ENCODE peak calls at places on chromosomes 13 and 19, in five cellular contexts. V, L, K, O and E are unnamed samples.

GRCh38 chr19:45171211-45171623 is 6.8 kb downstream of the TRAPPC6A start:
- DNase-seq in L (no peak), K (no peak), V (no peak), O (no peak), E (no peak)

GRCh38 chr13:99981115-99982020 is at the start of gene ZIC2:
- DNase-seq in O (no peak), K (no peak), V (no peak), L (peak), E (no peak)

GRCh38 chr13:59702269-59702668 is 461.5 kb downstream of the DIAPH3 start:
- DNase-seq in L (no peak), K (no peak), V (no peak), O (no peak), E (no peak)

GRCh38 chr19:5667751-5668271 is 12.5 kb downstream of the MICOS13 start:
- DNase-seq in K (no peak), V (no peak), O (no peak), L (peak), E (no peak)

GRCh38 chr19:58237324-58237723 is 8.6 kb downstream of the ZNF544 start:
- DNase-seq in O (no peak), V (no peak), L (no peak), K (no peak), E (no peak)

GRCh38 chr13:97215325-97215724 is 6.8 kb upstream of the MBNL2 start:
- DNase-seq in V (no peak), O (no peak), K (no peak), L (no peak), E (no peak)

GRCh38 chr13:42574435-42575311 is 721 bp downstream of the TNFSF11 start:
- DNase-seq in O (no peak), V (no peak), L (peak), K (no peak), E (peak)

GRCh38 chr13:47890146-47890814 is 110.8 kb downstream of the SUCLA2 start:
- DNase-seq in L (no peak), K (peak), V (no peak), O (no peak), E (no peak)

GRCh38 chr19:39845621-39846175 is 481 bp downstream of the FBL start:
- DNase-seq in O (no peak), K (no peak), L (no peak), V (peak), E (no peak)

GRCh38 chr13:104140557-104140956 is 1074.3 kb upstream of the SLC10A2 start:
- DNase-seq in O (no peak), V (no peak), K (peak), L (no peak), E (no peak)

GRCh38 chr13:32645854-32646253 is 59.6 kb downstream of the PDS5B start:
- DNase-seq in V (peak), O (no peak), K (no peak), L (no peak), E (no peak)

GRCh38 chr13:38539632-38540031 is 147.2 kb upstream of the FREM2 start:
- DNase-seq in L (no peak), V (no peak), K (no peak), O (no peak), E (no peak)

GRCh38 chr13:74794147-74794546 is 659.9 kb upstream of the KLF12 start:
- DNase-seq in K (no peak), V (no peak), L (no peak), O (no peak), E (no peak)

DNA sequence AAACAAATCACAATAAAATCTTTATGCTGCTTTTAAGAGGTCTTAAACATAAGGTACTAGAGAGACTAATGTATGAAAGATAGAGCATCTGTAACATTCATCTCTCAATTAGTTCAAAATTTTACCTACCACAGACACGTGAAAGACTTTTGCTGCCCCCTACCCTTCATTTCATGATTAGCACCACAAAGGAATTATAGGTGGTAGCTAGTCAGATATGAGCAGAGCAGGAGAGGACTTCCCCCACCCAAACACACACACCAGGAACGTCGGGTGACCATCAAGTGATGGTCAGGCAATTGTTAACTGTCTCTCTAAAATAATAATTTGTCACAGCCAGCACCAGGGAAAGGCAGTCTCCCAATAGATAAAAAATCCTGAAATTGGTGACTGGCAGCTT is 1531.7 kb upstream of the SPRY2 start:
- DNase-seq in O (no peak), V (no peak), L (peak), K (no peak), E (no peak)
- TF ChIP-seq CTCF in O (no peak), V (peak), L (peak), K (no peak), E (no peak)

DNA sequence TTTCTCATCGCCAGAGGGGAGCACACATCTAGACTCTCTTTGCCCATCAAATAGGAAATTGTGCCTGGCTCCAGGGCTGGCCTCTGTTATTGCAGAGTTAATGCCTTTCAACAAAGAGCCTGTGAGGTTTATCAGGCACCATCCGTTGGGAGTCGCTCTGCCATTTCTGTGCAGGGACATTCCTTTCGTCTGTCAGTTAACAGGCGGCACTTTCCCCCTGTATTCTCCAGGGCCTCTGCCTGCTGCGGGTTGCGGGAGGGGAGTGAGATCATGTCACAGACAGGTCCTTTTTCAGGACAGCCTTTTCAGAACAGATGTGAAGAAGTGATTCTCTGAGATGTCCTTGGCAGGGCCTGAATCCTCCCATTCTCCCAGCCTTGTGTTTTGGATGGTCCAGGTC is 14.8 kb downstream of the SERP2 start:
- DNase-seq in L (no peak), V (no peak), O (no peak), K (no peak), E (no peak)
- TF ChIP-seq CTCF in L (no peak), V (no peak), O (no peak), K (no peak), E (no peak)

GRCh38 chr13:30319703-30320102 is 12.4 kb upstream of the KATNAL1 start:
- DNase-seq in V (no peak), O (no peak), K (no peak), L (no peak), E (no peak)
- TF ChIP-seq CTCF in V (no peak), O (no peak), K (no peak), L (no peak), E (no peak)

GRCh38 chr19:57167385-57167784 is at the start of gene DUXA:
- DNase-seq in V (no peak), K (no peak), O (no peak), L (no peak), E (no peak)

GRCh38 chr19:57165846-57166245 is 1.4 kb downstream of the DUXA start:
- DNase-seq in L (no peak), O (no peak), K (no peak), V (no peak), E (no peak)

GRCh38 chr19:57171551-57172081 is 4.3 kb upstream of the DUXA start:
- DNase-seq in L (peak), K (peak), O (no peak), V (no peak), E (peak)
- TF ChIP-seq CTCF in L (no peak), K (no peak), O (no peak), V (no peak), E (no peak)

GRCh38 chr19:28291874-28292273 is 921.1 kb downstream of the UQCRFS1 start:
- DNase-seq in K (no peak), V (no peak), O (no peak), L (no peak), E (no peak)

GRCh38 chr19:28289294-28290063 is 923.5 kb downstream of the UQCRFS1 start:
- DNase-seq in K (peak), V (no peak), L (no peak), O (no peak), E (no peak)

GRCh38 chr19:28288850-28289249 is 924.1 kb downstream of the UQCRFS1 start:
- DNase-seq in L (no peak), K (peak), V (no peak), O (no peak), E (no peak)

GRCh38 chr19:28292822-28293500 is 920.0 kb downstream of the UQCRFS1 start:
- DNase-seq in V (no peak), O (no peak), K (no peak), L (peak), E (no peak)

GRCh38 chr19:28290963-28291657 is 921.8 kb downstream of the UQCRFS1 start:
- DNase-seq in V (no peak), L (peak), O (no peak), K (no peak), E (no peak)
- TF ChIP-seq CTCF in V (no peak), L (no peak), O (no peak), K (no peak), E (no peak)